ENCODE peak calls at places on chromosomes 13 and 19, in ten cellular contexts. E is stimulated activated naive CD8-positive, alpha-beta T cell treated with anti-CD3 and anti-CD28 coated beads, Interleukin-15, Interleukin-2, amounts not matched to agents 100 U/mL and 50 U/mL, for 24 hours; D is heart right ventricle; R is stimulated activated CD8-positive, alpha-beta memory T cell treated with anti-CD3 and anti-CD28 coated beads, Interleukin-15, amount 100 ng/mL, for 4 hours; N is cortex of kidney; H is mesenteric fat pad; J is body of pancreas; G is posterior cingulate gyrus; C is nephron progenitor cell; Q is endodermal cell. F is an unnamed sample.
A peak's percentile ranks its signal among the peaks of the same experiment; 100 is the strongest.

GRCh38 chr19:10766681-10767201 is 48.9 kb downstream of the DNM2 start:
- DNase-seq in E (no peak), D (peak; percentile 50), R (no peak), N (no peak), H (no peak), J (peak; percentile 81), G (peak; percentile 48), C (no peak), Q (no peak), F (no peak)

GRCh38 chr13:97125051-97125809 is 96.9 kb upstream of the MBNL2 start:
- DNase-seq in E (peak; percentile 19), D (no peak), R (no peak), N (no peak), H (no peak), J (peak; percentile 52), G (no peak), C (peak; percentile 58), Q (no peak), F (peak; percentile 61)

GRCh38 chr13:74730556-74731331 is 596.5 kb upstream of the KLF12 start:
- DNase-seq in E (no peak), D (no peak), R (no peak), N (no peak), H (no peak), J (no peak), G (no peak), C (no peak), Q (no peak), F (no peak)

GRCh38 chr13:59991395-59991794 is 172.3 kb downstream of the DIAPH3 start:
- DNase-seq in E (no peak), D (no peak), R (no peak), N (no peak), H (no peak), J (no peak), G (no peak), C (no peak), Q (no peak), F (no peak)

GRCh38 chr13:51520524-51520923 is 63.7 kb upstream of the WDFY2 start:
- DNase-seq in E (no peak), D (no peak), R (no peak), N (no peak), H (no peak), J (no peak), G (no peak), C (no peak), Q (no peak), F (no peak)

GRCh38 chr13:44058067-44058466 is 178.4 kb downstream of the LACC1 start:
- DNase-seq in E (no peak), D (no peak), R (no peak), N (no peak), H (no peak), J (no peak), G (no peak), C (no peak), Q (no peak), F (no peak)

GRCh38 chr19:39737351-39737750 is 478 bp downstream of the CLC start:
- DNase-seq in E (no peak), D (no peak), R (no peak), N (no peak), H (no peak), J (no peak), G (no peak), C (no peak), Q (no peak), F (no peak)

GRCh38 chr19:3269972-3270667 is 45.7 kb downstream of the CELF5 start:
- DNase-seq in E (no peak), D (no peak), R (no peak), N (no peak), H (no peak), J (no peak), G (no peak), C (no peak), Q (no peak), F (no peak)

GRCh38 chr19:46981296-46981695 is 38.3 kb upstream of the NPAS1 start:
- DNase-seq in E (no peak), D (no peak), R (no peak), N (no peak), H (no peak), J (no peak), G (no peak), C (no peak), Q (no peak), F (no peak)

GRCh38 chr19:40702337-40703012 is 12.0 kb upstream of the NUMBL start:
- DNase-seq in E (no peak), D (peak; percentile 59), R (no peak), N (no peak), H (no peak), J (peak; percentile 57), G (no peak), C (peak; percentile 72), Q (peak; percentile 92), F (no peak)

GRCh38 chr19:54608205-54608604 is 14.8 kb downstream of the LILRA1 start:
- DNase-seq in E (no peak), D (no peak), R (no peak), N (no peak), H (no peak), J (no peak), G (no peak), C (no peak), Q (no peak), F (no peak)

GRCh38 chr13:112842931-112843391 is 126.1 kb upstream of the MCF2L start:
- DNase-seq in E (no peak), D (no peak), R (no peak), N (no peak), H (peak; percentile 88), J (no peak), G (no peak), C (peak; percentile 15), Q (peak; percentile 34), F (no peak)

GRCh38 chr13:35252536-35253205 is 223.8 kb downstream of the MAB21L1 start:
- DNase-seq in E (no peak), D (no peak), R (no peak), N (no peak), H (no peak), J (no peak), G (no peak), C (no peak), Q (no peak), F (peak; percentile 17)

GRCh38 chr13:46866150-46866549 is 30.7 kb downstream of the HTR2A start:
- DNase-seq in E (no peak), D (peak; percentile 16), R (no peak), N (no peak), H (no peak), J (peak; percentile 5), G (no peak), C (peak; percentile 8), Q (peak; percentile 62), F (no peak)

GRCh38 chr13:20002766-20003165 is 44.2 kb downstream of the ZMYM2 start:
- DNase-seq in E (no peak), D (no peak), R (no peak), N (no peak), H (no peak), J (no peak), G (no peak), C (no peak), Q (no peak), F (no peak)

GRCh38 chr19:13817018-13817614 is 21.9 kb downstream of the ZSWIM4 start:
- DNase-seq in E (no peak), D (no peak), R (no peak), N (no peak), H (no peak), J (peak; percentile 85), G (no peak), C (peak; percentile 69), Q (peak; percentile 98), F (peak; percentile 72)

GRCh38 chr19:43526884-43527859 is at the start of gene ETHE1:
- DNase-seq in E (peak; percentile 88), D (peak; percentile 89), R (peak; percentile 53), N (no peak), H (peak; percentile 95), J (peak; percentile 88), G (peak; percentile 73), C (peak; percentile 90), Q (peak; percentile 93), F (peak; percentile 86)

GRCh38 chr13:51614350-51614786 is 30.1 kb downstream of the WDFY2 start:
- DNase-seq in E (peak; percentile 58), D (no peak), R (no peak), N (no peak), H (no peak), J (peak; percentile 49), G (peak; percentile 51), C (no peak), Q (no peak), F (peak; percentile 36)

GRCh38 chr19:39014037-39014436 is 18.3 kb downstream of the FBXO27 start:
- DNase-seq in E (no peak), D (no peak), R (no peak), N (no peak), H (no peak), J (no peak), G (no peak), C (no peak), Q (no peak), F (no peak)

GRCh38 chr13:74904547-74904946 is 577.4 kb downstream of the TBC1D4 start:
- DNase-seq in E (no peak), D (no peak), R (no peak), N (no peak), H (no peak), J (no peak), G (no peak), C (no peak), Q (no peak), F (no peak)

GRCh38 chr19:11382898-11383705 is 1.0 kb downstream of the EPOR start:
- DNase-seq in E (peak; percentile 70), D (peak; percentile 58), R (no peak), N (no peak), H (no peak), J (peak; percentile 73), G (peak; percentile 29), C (peak; percentile 62), Q (peak; percentile 94), F (peak; percentile 61)

GRCh38 chr13:44703371-44703770 is 127.2 kb upstream of the TSC22D1 start:
- DNase-seq in E (no peak), D (no peak), R (no peak), N (no peak), H (no peak), J (no peak), G (no peak), C (no peak), Q (no peak), F (no peak)

GRCh38 chr19:4830332-4830731 is 1.2 kb downstream of the TICAM1 start:
- DNase-seq in E (no peak), D (no peak), R (no peak), N (no peak), H (no peak), J (no peak), G (no peak), C (no peak), Q (no peak), F (no peak)

GRCh38 chr19:20558011-20558410 is 7.6 kb downstream of the ZNF737 start:
- DNase-seq in E (no peak), D (peak; percentile 18), R (no peak), N (no peak), H (no peak), J (peak; percentile 77), G (no peak), C (no peak), Q (peak; percentile 73), F (no peak)

GRCh38 chr13:87538366-87539052 is 132.7 kb upstream of the SLITRK5 start:
- DNase-seq in E (no peak), D (no peak), R (no peak), N (no peak), H (no peak), J (no peak), G (no peak), C (no peak), Q (no peak), F (no peak)

GRCh38 chr19:33325920-33326319 is 23.6 kb upstream of the CEBPA start:
- DNase-seq in E (no peak), D (no peak), R (no peak), N (no peak), H (no peak), J (no peak), G (peak; percentile 24), C (no peak), Q (no peak), F (no peak)

GRCh38 chr13:42497798-42498197 is 76.2 kb upstream of the TNFSF11 start:
- DNase-seq in E (peak; percentile 14), D (no peak), R (no peak), N (no peak), H (no peak), J (no peak), G (no peak), C (no peak), Q (no peak), F (peak; percentile 78)

GRCh38 chr19:5534787-5535586 is 32.8 kb downstream of the TINCR start:
- DNase-seq in E (peak; percentile 37), D (no peak), R (no peak), N (no peak), H (no peak), J (no peak), G (no peak), C (peak; percentile 46), Q (peak; percentile 92), F (no peak)

F was measured in GM06990.